ENCODE peak calls at places on chromosomes 1 and 21, in seven cellular contexts. S is GM04504; J is activated CD4-positive, alpha-beta T cell treated with anti-CD3 and anti-CD28 coated beads for 24 hours; O is skeletal muscle cell; R is SHP77; C is lower leg skin; D is HL-60. W is an unnamed sample.
A peak's percentile ranks its signal among the peaks of the same experiment; 100 is the strongest.

GRCh38 chr1:225470691-225471452 is 43.0 kb upstream of the LBR start:
- DNase-seq in S (no peak), D (no peak), J (no peak), R (no peak), C (peak; percentile 11), O (no peak), W (no peak)

GRCh38 chr1:240091614-240092300 is at the start of gene FMN2:
- DNase-seq in O (no peak), C (no peak), R (peak; percentile 89), S (no peak), J (no peak), D (no peak), W (no peak)

GRCh38 chr1:198258491-198258890 is 101.7 kb downstream of the NEK7 start:
- DNase-seq in O (peak; percentile 51), C (no peak), S (peak; percentile 58), D (no peak), J (no peak), R (no peak), W (no peak)

GRCh38 chr1:235151033-235151432 is 10.0 kb downstream of the RBM34 start:
- DNase-seq in O (no peak), J (no peak), S (no peak), D (no peak), C (no peak), R (no peak), W (no peak)

GRCh38 chr1:10635992-10636391 is 160.5 kb downstream of the CASZ1 start:
- DNase-seq in D (no peak), C (peak; percentile 66), J (no peak), R (no peak), S (no peak), O (no peak), W (peak; percentile 86)

GRCh38 chr21:15775291-15775690 is 45.5 kb downstream of the USP25 start:
- DNase-seq in R (no peak), O (no peak), J (no peak), S (no peak), C (no peak), D (no peak), W (no peak)

GRCh38 chr1:219416598-219417238 is 196.2 kb downstream of the ZC3H11B start:
- DNase-seq in S (no peak), J (peak; percentile 41), C (peak; percentile 37), O (no peak), R (peak; percentile 35), D (peak; percentile 25), W (peak; percentile 57)

GRCh38 chr1:29636936-29637335 is 400.6 kb downstream of the PTPRU start:
- DNase-seq in C (no peak), O (no peak), J (no peak), D (no peak), S (no peak), R (no peak), W (no peak)

GRCh38 chr1:94105957-94106529 is 14.9 kb downstream of the ABCA4 start:
- DNase-seq in C (no peak), O (no peak), J (no peak), R (no peak), S (no peak), D (no peak), W (no peak)

GRCh38 chr1:96492236-96492635 is 229.3 kb upstream of the PTBP2 start:
- DNase-seq in J (no peak), D (no peak), S (no peak), R (peak; percentile 13), O (peak; percentile 31), C (no peak), W (no peak)

GRCh38 chr1:226360106-226360746 is 47.7 kb downstream of the PARP1 start:
- DNase-seq in O (no peak), R (no peak), C (no peak), D (no peak), S (no peak), J (no peak), W (no peak)

GRCh38 chr1:21914880-21915640 is 22.1 kb downstream of the HSPG2 start:
- DNase-seq in C (no peak), J (no peak), D (no peak), S (no peak), O (no peak), R (peak; percentile 51), W (no peak)

GRCh38 chr1:236075848-236076247 is 11.0 kb upstream of the NID1 start:
- DNase-seq in J (no peak), S (no peak), D (no peak), R (no peak), O (no peak), C (no peak), W (no peak)

GRCh38 chr1:117631361-117631760 is 25.5 kb downstream of the TENT5C start:
- DNase-seq in D (no peak), O (no peak), S (no peak), C (no peak), J (no peak), R (no peak), W (no peak)

GRCh38 chr1:27626031-27626935 is 8.7 kb downstream of the FGR start:
- DNase-seq in C (no peak), J (no peak), S (no peak), O (no peak), R (no peak), D (peak; percentile 99), W (no peak)

GRCh38 chr1:64487061-64487460 is 17.1 kb downstream of the CACHD1 start:
- DNase-seq in R (no peak), D (no peak), C (no peak), J (no peak), O (no peak), S (no peak), W (no peak)

GRCh38 chr1:69700770-69701169 is 133.0 kb downstream of the LRRC7 start:
- DNase-seq in C (no peak), S (peak; percentile 8), R (peak; percentile 41), J (no peak), O (no peak), D (no peak), W (peak; percentile 8)

GRCh38 chr1:53373246-53373645 is 45.4 kb upstream of the LRP8 start:
- DNase-seq in S (no peak), J (no peak), R (no peak), O (no peak), C (no peak), D (no peak), W (no peak)

GRCh38 chr1:30782361-30783243 is 25.0 kb upstream of the LAPTM5 start:
- DNase-seq in S (no peak), D (peak; percentile 47), O (no peak), R (peak; percentile 48), J (peak; percentile 75), C (no peak), W (no peak)

GRCh38 chr1:239982762-239983161 is 108.9 kb upstream of the FMN2 start:
- DNase-seq in R (no peak), O (no peak), S (no peak), D (no peak), C (no peak), J (no peak), W (no peak)

GRCh38 chr1:192485692-192486436 is 89.7 kb upstream of the RGS1 start:
- DNase-seq in C (peak; percentile 90), J (no peak), S (peak; percentile 95), R (peak; percentile 69), O (peak; percentile 97), D (no peak), W (peak; percentile 11)

GRCh38 chr1:207414606-207415108 is 39.5 kb upstream of the CR2 start:
- DNase-seq in O (no peak), C (no peak), R (no peak), S (no peak), D (peak; percentile 12), J (no peak), W (no peak)

GRCh38 chr1:44677201-44677520 is 2.6 kb downstream of the ARMH1 start:
- DNase-seq in R (peak; percentile 48), O (no peak), C (no peak), D (peak; percentile 88), J (no peak), S (no peak), W (no peak)

GRCh38 chr21:35039595-35040291 is 9.4 kb downstream of the RUNX1 start:
- DNase-seq in R (no peak), O (no peak), S (no peak), D (no peak), C (no peak), J (no peak), W (no peak)

GRCh38 chr21:34008618-34009017 is 64.8 kb upstream of the MRPS6 start:
- DNase-seq in R (no peak), D (no peak), S (no peak), J (peak; percentile 41), O (no peak), C (no peak), W (no peak)

GRCh38 chr1:226912587-226913176 is 27.4 kb upstream of the COQ8A start:
- DNase-seq in R (peak; percentile 78), J (peak; percentile 3), S (no peak), O (no peak), C (no peak), D (peak; percentile 11), W (no peak)

GRCh38 chr1:162757476-162757875 is 33.0 kb upstream of the HSD17B7 start:
- DNase-seq in D (no peak), R (no peak), C (no peak), J (no peak), O (no peak), S (no peak), W (no peak)

GRCh38 chr1:155591770-155592169 is 18.2 kb upstream of the MSTO1 start:
- DNase-seq in D (peak; percentile 20), C (no peak), J (no peak), O (peak; percentile 18), R (peak; percentile 84), S (peak; percentile 28), W (peak; percentile 27)

GRCh38 chr21:34812510-34813265 is 143.9 kb downstream of the CLIC6 start:
- DNase-seq in J (no peak), D (no peak), O (peak; percentile 96), C (no peak), S (peak; percentile 79), R (no peak), W (no peak)

GRCh38 chr1:200774735-200775449 is 36.2 kb downstream of the CAMSAP2 start:
- DNase-seq in C (no peak), D (no peak), S (no peak), R (no peak), J (no peak), O (no peak), W (no peak)

GRCh38 chr1:59553381-59553780 is 256.5 kb downstream of the FGGY start:
- DNase-seq in C (no peak), O (no peak), R (no peak), J (no peak), D (no peak), S (no peak), W (no peak)

GRCh38 chr1:160567858-160568682 is 11.2 kb downstream of the CD84 start:
- DNase-seq in S (no peak), C (no peak), O (no peak), D (no peak), R (no peak), J (peak; percentile 53), W (no peak)

GRCh38 chr1:173341307-173341706 is 134.2 kb upstream of the TNFSF4 start:
- DNase-seq in R (no peak), D (no peak), O (peak; percentile 37), C (no peak), J (no peak), S (peak; percentile 69), W (no peak)

GRCh38 chr1:228059536-228060457 is 22.7 kb upstream of the ARF1 start:
- DNase-seq in O (no peak), D (no peak), R (no peak), C (peak; percentile 82), J (peak; percentile 40), S (no peak), W (no peak)

GRCh38 chr1:35316264-35316663 is 47.8 kb downstream of the ZMYM4 start:
- DNase-seq in O (no peak), S (no peak), D (no peak), R (no peak), J (no peak), C (no peak), W (no peak)

GRCh38 chr1:2257245-2257627 is 29.1 kb downstream of the SKI start:
- DNase-seq in R (no peak), S (no peak), O (no peak), C (no peak), J (no peak), D (no peak), W (no peak)

GRCh38 chr1:81682490-81682889 is 118.2 kb upstream of the ADGRL2 start:
- DNase-seq in S (no peak), O (no peak), R (no peak), J (no peak), C (no peak), D (no peak), W (no peak)

GRCh38 chr1:201535046-201535777 is 3.7 kb upstream of the NAV1 start:
- DNase-seq in D (no peak), R (no peak), O (peak; percentile 56), J (no peak), S (no peak), C (no peak), W (no peak)